ENCODE peak calls at places on chromosomes 5 and 9, in nine cellular contexts. T is AG04450, Q is endothelial cell, J is fibroblast of mammary gland, A is tibial artery, S is lower leg skin, L is GM12865, O is PC-9, H is WTC11. Y is an unnamed sample.

GRCh38 chr5:171851251-171851650 is 65.6 kb downstream of the SMIM23 start:
- DNase-seq in T (no peak), Q (no peak), J (no peak), A (no peak), S (no peak), L (no peak), O (no peak), H (no peak), Y (no peak)

GRCh38 chr5:34682926-34683623 is 26.9 kb downstream of the RAI14 start:
- DNase-seq in T (no peak), Q (no peak), J (peak; percentile 34), A (no peak), S (no peak), L (no peak), O (peak; percentile 99), H (no peak), Y (peak; percentile 61)

GRCh38 chr5:138981606-138982005 is 106.5 kb upstream of the LRRTM2 start:
- DNase-seq in T (no peak), Q (no peak), J (peak; percentile 35), A (no peak), S (no peak), L (no peak), O (no peak), H (no peak), Y (no peak)

GRCh38 chr9:133583586-133583985 is 25.6 kb downstream of the FAM163B start:
- DNase-seq in T (no peak), Q (no peak), J (no peak), A (no peak), S (no peak), L (no peak), O (no peak), H (no peak), Y (no peak)

GRCh38 chr5:142506046-142506445 is 179.8 kb downstream of the FGF1 start:
- DNase-seq in T (no peak), Q (no peak), J (peak; percentile 54), A (no peak), S (no peak), L (no peak), O (peak; percentile 52), H (no peak), Y (peak; percentile 18)

GRCh38 chr9:131606896-131607567 is 61.7 kb downstream of the PRRT1B start:
- DNase-seq in T (no peak), Q (no peak), J (no peak), A (no peak), S (no peak), L (no peak), O (no peak), H (no peak), Y (no peak)

GRCh38 chr9:83440641-83441040 is 97.6 kb downstream of the FRMD3 start:
- DNase-seq in T (no peak), Q (no peak), J (no peak), A (no peak), S (no peak), L (no peak), O (no peak), H (no peak), Y (no peak)

GRCh38 chr5:3179220-3179619 is 416.4 kb upstream of the IRX1 start:
- DNase-seq in T (no peak), Q (no peak), J (no peak), A (no peak), S (no peak), L (no peak), O (no peak), H (peak; percentile 59), Y (peak; percentile 0)

GRCh38 chr9:32741706-32742105 is 41.6 kb upstream of the TMEM215 start:
- DNase-seq in T (no peak), Q (no peak), J (no peak), A (no peak), S (no peak), L (no peak), O (peak; percentile 82), H (no peak), Y (peak; percentile 90)

GRCh38 chr5:33894566-33894965 is 2.8 kb upstream of the ADAMTS12 start:
- DNase-seq in T (no peak), Q (no peak), J (no peak), A (no peak), S (no peak), L (no peak), O (peak; percentile 98), H (no peak), Y (no peak)

GRCh38 chr5:62059960-62060359 is 246.0 kb upstream of the KIF2A start:
- DNase-seq in T (no peak), Q (no peak), J (no peak), A (no peak), S (no peak), L (no peak), O (no peak), H (no peak), Y (no peak)

GRCh38 chr9:135906291-135907005 is 898 bp downstream of the CAMSAP1 start:
- DNase-seq in T (no peak), Q (peak; percentile 30), J (peak; percentile 58), A (no peak), S (peak; percentile 77), L (peak; percentile 21), O (no peak), H (no peak), Y (peak; percentile 54)

GRCh38 chr5:99019812-99020697 is 91.2 kb upstream of the CHD1 start:
- DNase-seq in T (peak; percentile 39), Q (no peak), J (peak; percentile 97), A (no peak), S (no peak), L (no peak), O (peak; percentile 90), H (no peak), Y (peak; percentile 81)

GRCh38 chr9:36415822-36416515 is 15.9 kb upstream of the RNF38 start:
- DNase-seq in T (no peak), Q (no peak), J (no peak), A (no peak), S (no peak), L (no peak), O (no peak), H (peak; percentile 45), Y (no peak)
- TF ChIP-seq CTCF in T (no peak), Q (no peak), J (no peak), A (no peak), S (no peak), L (no peak), O (no peak), H (no peak), Y (no peak)

GRCh38 chr9:70392189-70392588 is 22.3 kb downstream of the KLF9 start:
- DNase-seq in T (no peak), Q (no peak), J (no peak), A (no peak), S (no peak), L (no peak), O (no peak), H (no peak), Y (peak; percentile 18)
- TF ChIP-seq CTCF in T (peak; percentile 19), Q (no peak), J (peak; percentile 33), A (no peak), S (no peak), L (no peak), O (peak; percentile 19), H (no peak), Y (peak; percentile 13)

DNA sequence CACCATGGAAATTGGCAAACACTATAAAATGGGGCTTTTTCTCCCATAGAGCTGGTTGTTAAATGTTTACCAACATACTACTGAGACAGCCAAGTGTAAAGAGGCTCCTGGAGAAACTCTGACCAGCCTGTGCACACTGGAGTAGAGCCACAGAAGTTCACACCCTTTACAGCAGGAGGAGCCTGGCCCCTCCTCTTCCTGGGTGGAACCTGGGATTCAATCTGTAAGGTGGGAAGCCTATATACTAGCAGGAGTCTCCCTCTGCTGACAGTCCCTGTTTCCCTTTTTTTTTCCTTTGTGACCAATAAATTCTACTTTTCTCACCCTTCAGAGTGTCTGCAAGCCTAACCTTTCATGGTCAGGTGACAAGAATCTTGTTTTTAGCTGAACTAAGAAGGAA is 10.4 kb upstream of the SLC30A5 start:
- DNase-seq in T (no peak), Q (no peak), J (no peak), A (no peak), S (no peak), L (no peak), O (peak; percentile 49), H (peak; percentile 35), Y (peak; percentile 63)
- TF ChIP-seq CTCF in T (no peak), Q (no peak), J (no peak), A (no peak), S (no peak), L (no peak), O (peak; percentile 46), H (no peak), Y (no peak)

DNA sequence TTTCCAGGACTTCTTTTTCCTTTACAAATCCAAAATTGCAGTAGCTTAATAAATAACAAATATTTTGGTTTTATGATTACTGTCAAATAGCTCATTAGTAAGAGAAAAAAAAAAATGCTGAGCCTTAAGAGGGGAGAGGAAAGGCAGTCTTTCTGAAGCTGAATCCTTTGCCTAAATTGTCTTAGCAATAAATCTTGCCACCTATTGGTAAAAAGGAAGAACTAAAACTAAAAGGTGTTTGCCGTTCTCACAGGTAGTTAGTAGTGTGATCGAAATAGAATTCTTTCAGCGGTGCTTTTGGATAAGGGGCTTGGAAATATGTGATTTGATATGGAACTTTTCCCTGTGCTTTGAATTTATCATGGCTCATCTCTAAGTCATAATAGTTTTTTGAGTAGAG is 31.2 kb downstream of the PIK3R1 start:
- DNase-seq in T (no peak), Q (no peak), J (no peak), A (no peak), S (no peak), L (peak; percentile 11), O (no peak), H (no peak), Y (no peak)
- TF ChIP-seq CTCF in T (peak; percentile 7), Q (no peak), J (no peak), A (no peak), S (no peak), L (peak; percentile 19), O (peak; percentile 31), H (no peak), Y (peak; percentile 24)

GRCh38 chr9:108864446-108864845 is 2.4 kb downstream of the ACTL7A start:
- DNase-seq in T (no peak), Q (no peak), J (no peak), A (no peak), S (no peak), L (no peak), O (no peak), H (no peak), Y (no peak)
- TF ChIP-seq CTCF in T (peak; percentile 10), Q (no peak), J (no peak), A (no peak), S (no peak), L (no peak), O (no peak), H (no peak), Y (no peak)

DNA sequence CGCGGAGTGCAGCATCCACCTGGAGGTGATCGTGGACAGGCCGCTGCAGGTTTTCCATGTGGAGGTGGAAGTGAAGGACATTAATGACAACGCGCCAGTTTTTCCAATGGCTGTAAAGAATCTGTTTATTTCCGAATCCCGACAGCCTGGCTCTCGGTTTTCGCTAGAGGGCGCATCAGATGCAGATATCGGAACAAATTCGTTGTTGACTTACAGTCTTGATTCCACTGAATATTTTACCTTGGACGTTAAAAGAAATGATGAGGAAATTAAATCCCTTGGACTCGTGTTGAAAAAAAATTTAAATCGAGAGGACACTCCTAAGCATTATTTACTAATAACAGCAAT is 611 bp downstream of the PCDHA3 start:
- DNase-seq in T (no peak), Q (no peak), J (peak; percentile 4), A (no peak), S (no peak), L (no peak), O (no peak), H (no peak), Y (no peak)
- TF ChIP-seq CTCF in T (peak; percentile 15), Q (no peak), J (peak; percentile 27), A (no peak), S (no peak), L (no peak), O (no peak), H (peak; percentile 28), Y (no peak)